ENCODE peak calls at places on chromosomes 16 and 17, in ten cellular contexts. W, O, S, Z, Q, N, U, H, A and F are unnamed samples.
A peak's percentile ranks its signal among the peaks of the same experiment; 100 is the strongest.

GRCh38 chr17:371583-371982 is 19.0 kb upstream of the RPH3AL start:
- DNase-seq in Q (no peak), U (no peak), Z (no peak), A (no peak), H (no peak), N (no peak), S (no peak), W (no peak), O (no peak), F (no peak)

GRCh38 chr16:27756206-27756970 is 206.4 kb downstream of the KATNIP start:
- DNase-seq in O (no peak), Z (no peak), S (no peak), N (no peak), W (no peak), H (no peak), U (no peak), Q (no peak), A (no peak), F (no peak)

GRCh38 chr17:59858167-59858790 is 34.5 kb downstream of the TUBD1 start:
- DNase-seq in H (no peak), A (no peak), N (no peak), S (no peak), O (no peak), U (peak; percentile 17), W (no peak), Z (no peak), Q (no peak), F (no peak)

GRCh38 chr16:30407794-30408534 is 558 bp downstream of the ZNF771 start:
- DNase-seq in S (no peak), Q (no peak), W (no peak), H (no peak), Z (no peak), A (no peak), N (no peak), O (no peak), U (no peak), F (no peak)

GRCh38 chr16:28326881-28327610 is 34.7 kb downstream of the SBK1 start:
- DNase-seq in Z (peak; percentile 74), O (peak; percentile 51), S (peak; percentile 75), W (peak; percentile 59), A (peak; percentile 74), U (peak; percentile 67), Q (no peak), N (peak; percentile 35), H (peak; percentile 68), F (no peak)

GRCh38 chr16:4661661-4662060 is 31.7 kb upstream of the NUDT16L1 start:
- DNase-seq in W (no peak), Z (no peak), S (no peak), N (no peak), U (peak; percentile 84), A (no peak), Q (no peak), O (no peak), H (no peak), F (no peak)

GRCh38 chr16:68086860-68087268 is 1.7 kb downstream of the NFATC3 start:
- DNase-seq in W (no peak), O (no peak), A (no peak), H (no peak), Q (no peak), Z (no peak), U (no peak), S (no peak), N (no peak), F (no peak)

GRCh38 chr17:71383111-71383510 is 737.7 kb upstream of the SOX9 start:
- DNase-seq in S (no peak), A (no peak), Q (no peak), N (no peak), W (no peak), H (no peak), Z (no peak), U (no peak), O (no peak), F (no peak)

GRCh38 chr17:41777579-41778188 is 8.8 kb downstream of the JUP start:
- DNase-seq in Q (peak; percentile 57), N (no peak), Z (no peak), O (peak; percentile 87), W (no peak), S (peak; percentile 67), H (no peak), A (peak; percentile 63), U (peak; percentile 78), F (peak; percentile 78)

DNA sequence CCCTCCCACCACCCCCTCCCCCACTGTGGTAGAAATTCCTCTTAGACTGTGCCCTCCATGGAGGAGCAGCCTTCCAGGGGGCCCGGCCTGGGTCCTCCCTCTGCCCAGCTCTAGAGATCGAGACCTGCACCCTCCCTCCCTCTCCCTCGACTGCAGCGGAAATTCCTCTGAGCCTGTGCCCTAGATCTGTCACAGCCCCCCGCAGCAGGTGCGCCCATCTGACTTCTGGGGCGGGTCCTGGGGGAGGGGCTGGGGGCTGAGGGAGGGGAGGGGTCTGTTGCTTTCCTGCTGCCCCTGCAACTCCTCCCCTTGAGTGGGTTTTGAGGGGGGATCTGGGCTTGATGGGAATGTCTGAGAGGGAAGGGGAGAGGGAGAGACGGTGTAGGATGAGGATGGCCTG is 177.8 kb upstream of the GSE1 start:
- DNase-seq in S (no peak), Z (no peak), W (no peak), H (no peak), Q (no peak), A (no peak), N (no peak), O (no peak), U (no peak), F (peak; percentile 33)
- H3K27me3 ChIP-seq in S (no peaks in the 10 kb centered on the region), Z (no peaks in the 10 kb centered on the region), W (no peaks in the 10 kb centered on the region), H (no peaks in the 10 kb centered on the region), Q (no peaks in the 10 kb centered on the region), A (no peaks in the 10 kb centered on the region), N (peaks cover 18% of the 10 kb centered on the region), O (no peaks in the 10 kb centered on the region), U (no peaks in the 10 kb centered on the region), F (no peaks in the 10 kb centered on the region)

DNA sequence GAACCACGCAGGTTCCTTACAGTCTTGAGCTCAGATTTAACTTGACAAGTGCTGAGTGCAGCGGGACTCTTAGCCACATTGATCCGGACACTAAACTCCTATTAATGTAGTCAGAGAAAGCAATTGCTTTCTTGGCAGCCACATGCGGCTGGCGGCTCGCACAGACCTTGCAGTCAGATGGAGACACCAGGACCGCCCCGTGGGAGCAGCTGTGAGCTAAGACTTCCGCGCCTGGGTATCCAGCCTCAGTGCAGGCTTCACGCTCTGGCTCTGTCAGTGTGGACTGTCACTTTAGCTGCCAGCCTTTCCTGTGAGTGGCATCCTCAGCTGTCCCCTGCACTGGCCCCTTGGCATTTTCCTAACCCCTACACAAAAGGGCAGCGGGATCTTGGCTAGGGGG is 80.9 kb upstream of the NLRP1 start:
- DNase-seq in H (no peak), W (no peak), A (no peak), Z (peak; percentile 19), Q (no peak), U (no peak), N (no peak), S (no peak), O (no peak), F (no peak)
- H3K27me3 ChIP-seq in H (no peaks in the 10 kb centered on the region), W (peaks cover 6% of the 10 kb centered on the region), A (no peaks in the 10 kb centered on the region), Z (no peaks in the 10 kb centered on the region), Q (no peaks in the 10 kb centered on the region), U (peaks cover 10% of the 10 kb centered on the region), N (no peaks in the 10 kb centered on the region), S (peaks cover 21% of the 10 kb centered on the region), O (peaks cover 53% of the 10 kb centered on the region), F (no peaks in the 10 kb centered on the region)

DNA sequence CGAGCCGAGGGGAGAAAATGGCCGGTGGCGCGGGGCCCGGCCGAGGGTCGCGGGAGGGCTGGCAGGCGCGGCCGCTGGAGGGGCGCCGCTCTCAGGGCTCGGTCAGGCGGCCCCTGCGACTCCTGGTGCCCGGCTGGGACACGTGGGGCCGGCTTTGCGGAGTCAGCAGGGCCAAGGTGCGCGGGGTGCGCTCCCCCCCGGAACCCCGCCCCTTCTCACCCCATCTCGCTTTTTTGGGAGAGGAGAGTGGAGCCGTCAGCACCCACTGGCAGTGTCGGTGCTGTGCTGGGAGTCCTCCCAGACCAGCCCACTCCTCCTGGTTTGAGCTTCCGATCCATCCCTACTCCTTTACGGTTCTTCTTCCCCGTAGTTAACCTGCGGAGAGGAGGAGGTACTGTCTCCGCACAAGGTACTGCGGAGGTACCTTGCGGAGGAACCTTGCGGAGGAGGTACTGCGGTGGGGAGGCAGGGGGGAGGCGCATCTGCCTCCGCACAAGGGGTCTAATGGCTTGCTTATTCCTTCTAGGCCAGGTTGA is 19.0 kb upstream of the CBX8 start:
- DNase-seq in W (no peak), N (no peak), S (no peak), O (no peak), U (no peak), Z (no peak), H (no peak), A (no peak), Q (no peak), F (no peak)
- H3K27me3 ChIP-seq in W (peaks cover 45% of the 10 kb centered on the region), N (peaks cover 95% of the 10 kb centered on the region), S (peaks cover 72% of the 10 kb centered on the region), O (peaks cover 54% of the 10 kb centered on the region), U (peaks cover 57% of the 10 kb centered on the region), Z (peaks cover 82% of the 10 kb centered on the region), H (peaks cover 37% of the 10 kb centered on the region), A (peaks cover 53% of the 10 kb centered on the region), Q (peaks cover 67% of the 10 kb centered on the region), F (peaks cover 11% of the 10 kb centered on the region)

GRCh38 chr17:45768000-45768399 is 16.1 kb upstream of the CRHR1 start:
- DNase-seq in W (no peak), H (no peak), N (no peak), S (no peak), Z (peak; percentile 79), O (no peak), A (no peak), Q (no peak), U (no peak), F (no peak)

GRCh38 chr17:45763182-45763581 is 20.9 kb upstream of the CRHR1 start:
- DNase-seq in U (no peak), A (peak; percentile 31), N (no peak), S (no peak), W (no peak), H (no peak), O (no peak), Q (no peak), Z (no peak), F (no peak)

GRCh38 chr17:45761957-45762565 is 22.1 kb upstream of the CRHR1 start:
- DNase-seq in S (no peak), Z (no peak), U (no peak), N (no peak), W (no peak), Q (no peak), H (no peak), O (no peak), A (peak; percentile 7), F (no peak)

GRCh38 chr17:45759761-45760160 is 24.4 kb upstream of the CRHR1 start:
- DNase-seq in Q (no peak), S (no peak), Z (no peak), O (no peak), A (no peak), N (no peak), H (no peak), U (no peak), W (no peak), F (no peak)

DNA sequence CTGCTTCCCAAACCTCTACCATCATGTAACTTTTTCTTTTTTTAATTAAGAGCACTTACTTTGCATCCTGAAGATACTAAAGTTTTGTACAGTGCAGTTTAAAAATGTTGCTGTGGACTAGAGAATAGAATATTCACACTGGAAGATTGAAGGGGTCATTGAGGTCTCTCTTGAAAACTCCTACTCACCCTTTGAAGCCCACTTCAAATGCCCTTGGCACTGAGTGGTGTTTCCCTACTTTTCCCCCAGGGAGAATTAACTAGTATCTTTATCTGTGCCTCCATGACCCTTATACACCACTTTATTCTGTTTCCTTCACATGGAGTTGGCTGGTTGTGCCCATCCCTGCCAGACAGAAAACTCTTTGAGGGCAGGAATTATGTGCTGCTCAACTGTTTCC is 19.6 kb upstream of the CRHR1 start:
- DNase-seq in W (no peak), N (no peak), S (no peak), A (no peak), U (no peak), Q (no peak), Z (no peak), H (no peak), O (no peak), F (no peak)
- H3K27me3 ChIP-seq in W (peaks cover 12% of the 10 kb centered on the region), N (peaks cover 5% of the 10 kb centered on the region), S (peaks cover 46% of the 10 kb centered on the region), A (no peaks in the 10 kb centered on the region), U (peaks cover 43% of the 10 kb centered on the region), Q (peaks cover 55% of the 10 kb centered on the region), Z (no peaks in the 10 kb centered on the region), H (no peaks in the 10 kb centered on the region), O (peaks cover 57% of the 10 kb centered on the region), F (no peaks in the 10 kb centered on the region)